ENCODE peak calls at places on chromosome 19, in eight cellular contexts. One of them, this sample, is unnamed.

GRCh38 chr19:7705387-7706187 is 3.7 kb upstream of the FCER2 start:
- DNase-seq in heart left ventricle: peak; percentile 42
- DNase-seq in esophagus squamous epithelium: no peak
- DNase-seq in CD8-positive, alpha-beta memory T cell: peak; percentile 50
- DNase-seq in AG04450: no peak
- DNase-seq in PC-3: no peak
- DNase-seq in aorta: no peak
- DNase-seq in neural progenitor cell: no peak
- DNase-seq in this sample: no peak

GRCh38 chr19:7348587-7349230 is at the start of gene ARHGEF18:
- DNase-seq in PC-3: no peak
- DNase-seq in CD8-positive, alpha-beta memory T cell: no peak
- DNase-seq in heart left ventricle: peak; percentile 30
- DNase-seq in aorta: peak; percentile 55
- DNase-seq in AG04450: no peak
- DNase-seq in neural progenitor cell: no peak
- DNase-seq in esophagus squamous epithelium: no peak
- DNase-seq in this sample: no peak

GRCh38 chr19:9128171-9128570 is 1.4 kb upstream of the OR7G3 start:
- DNase-seq in PC-3: peak; percentile 97
- DNase-seq in aorta: no peak
- DNase-seq in neural progenitor cell: no peak
- DNase-seq in esophagus squamous epithelium: no peak
- DNase-seq in CD8-positive, alpha-beta memory T cell: no peak
- DNase-seq in AG04450: no peak
- DNase-seq in heart left ventricle: no peak
- DNase-seq in this sample: no peak

GRCh38 chr19:10027158-10027997 is 14.1 kb downstream of the RDH8 start:
- DNase-seq in esophagus squamous epithelium: peak; percentile 23
- DNase-seq in neural progenitor cell: peak; percentile 97
- DNase-seq in aorta: peak; percentile 99
- DNase-seq in PC-3: peak; percentile 98
- DNase-seq in heart left ventricle: peak; percentile 96
- DNase-seq in AG04450: peak; percentile 82
- DNase-seq in CD8-positive, alpha-beta memory T cell: peak; percentile 70
- DNase-seq in this sample: peak; percentile 57

GRCh38 chr19:35901854-35902661 is at the start of gene HCST:
- DNase-seq in neural progenitor cell: no peak
- DNase-seq in PC-3: peak; percentile 9
- DNase-seq in esophagus squamous epithelium: no peak
- DNase-seq in heart left ventricle: no peak
- DNase-seq in AG04450: no peak
- DNase-seq in CD8-positive, alpha-beta memory T cell: peak; percentile 39
- DNase-seq in aorta: no peak
- DNase-seq in this sample: no peak

GRCh38 chr19:3095375-3096191 is 1.4 kb downstream of the GNA11 start:
- DNase-seq in AG04450: no peak
- DNase-seq in CD8-positive, alpha-beta memory T cell: peak; percentile 39
- DNase-seq in neural progenitor cell: peak; percentile 88
- DNase-seq in heart left ventricle: no peak
- DNase-seq in PC-3: peak; percentile 19
- DNase-seq in aorta: peak; percentile 77
- DNase-seq in esophagus squamous epithelium: no peak
- DNase-seq in this sample: no peak

GRCh38 chr19:49475191-49475932 is 1.3 kb downstream of the FLT3LG start:
- DNase-seq in heart left ventricle: no peak
- DNase-seq in neural progenitor cell: no peak
- DNase-seq in AG04450: no peak
- DNase-seq in esophagus squamous epithelium: no peak
- DNase-seq in PC-3: no peak
- DNase-seq in aorta: no peak
- DNase-seq in CD8-positive, alpha-beta memory T cell: no peak
- DNase-seq in this sample: no peak

GRCh38 chr19:2273356-2274184 is 8.4 kb downstream of the PEAK3 start:
- DNase-seq in AG04450: no peak
- DNase-seq in esophagus squamous epithelium: no peak
- DNase-seq in aorta: peak; percentile 93
- DNase-seq in PC-3: peak; percentile 66
- DNase-seq in neural progenitor cell: peak; percentile 95
- DNase-seq in CD8-positive, alpha-beta memory T cell: peak; percentile 75
- DNase-seq in heart left ventricle: peak; percentile 78
- DNase-seq in this sample: no peak

GRCh38 chr19:19361075-19361594 is 40.5 kb downstream of the MAU2 start:
- DNase-seq in CD8-positive, alpha-beta memory T cell: peak; percentile 50
- DNase-seq in PC-3: peak; percentile 87
- DNase-seq in AG04450: peak; percentile 58
- DNase-seq in aorta: peak; percentile 91
- DNase-seq in esophagus squamous epithelium: no peak
- DNase-seq in heart left ventricle: peak; percentile 76
- DNase-seq in neural progenitor cell: peak; percentile 85
- DNase-seq in this sample: peak; percentile 44

GRCh38 chr19:3370214-3370720 is 3.9 kb downstream of the NFIC start:
- DNase-seq in aorta: no peak
- DNase-seq in esophagus squamous epithelium: no peak
- DNase-seq in AG04450: no peak
- DNase-seq in heart left ventricle: no peak
- DNase-seq in CD8-positive, alpha-beta memory T cell: no peak
- DNase-seq in neural progenitor cell: no peak
- DNase-seq in PC-3: no peak
- DNase-seq in this sample: no peak

GRCh38 chr19:16585808-16586476 is 13.7 kb upstream of the SLC35E1 start:
- DNase-seq in AG04450: no peak
- DNase-seq in esophagus squamous epithelium: no peak
- DNase-seq in CD8-positive, alpha-beta memory T cell: no peak
- DNase-seq in aorta: no peak
- DNase-seq in PC-3: no peak
- DNase-seq in heart left ventricle: no peak
- DNase-seq in neural progenitor cell: no peak
- DNase-seq in this sample: no peak

GRCh38 chr19:18300930-18301717 is 19.7 kb upstream of the JUND start:
- DNase-seq in PC-3: peak; percentile 51
- DNase-seq in CD8-positive, alpha-beta memory T cell: no peak
- DNase-seq in aorta: peak; percentile 97
- DNase-seq in neural progenitor cell: no peak
- DNase-seq in esophagus squamous epithelium: no peak
- DNase-seq in AG04450: no peak
- DNase-seq in heart left ventricle: peak; percentile 95
- DNase-seq in this sample: no peak

GRCh38 chr19:18928018-18928805 is 8.7 kb downstream of the DDX49 start:
- DNase-seq in esophagus squamous epithelium: no peak
- DNase-seq in heart left ventricle: no peak
- DNase-seq in aorta: no peak
- DNase-seq in PC-3: no peak
- DNase-seq in neural progenitor cell: no peak
- DNase-seq in CD8-positive, alpha-beta memory T cell: no peak
- DNase-seq in AG04450: no peak
- DNase-seq in this sample: no peak

GRCh38 chr19:49860716-49861100 is 6.7 kb downstream of the PNKP start:
- DNase-seq in aorta: peak; percentile 62
- DNase-seq in CD8-positive, alpha-beta memory T cell: no peak
- DNase-seq in heart left ventricle: no peak
- DNase-seq in neural progenitor cell: no peak
- DNase-seq in PC-3: no peak
- DNase-seq in esophagus squamous epithelium: no peak
- DNase-seq in AG04450: no peak
- DNase-seq in this sample: no peak

GRCh38 chr19:9584073-9584833 is at the start of gene ZNF121:
- DNase-seq in CD8-positive, alpha-beta memory T cell: peak; percentile 69
- DNase-seq in aorta: peak; percentile 95
- DNase-seq in PC-3: peak; percentile 90
- DNase-seq in heart left ventricle: peak; percentile 87
- DNase-seq in neural progenitor cell: peak; percentile 93
- DNase-seq in esophagus squamous epithelium: no peak
- DNase-seq in AG04450: peak; percentile 34
- DNase-seq in this sample: peak; percentile 16

GRCh38 chr19:19379527-19379926 is 25.9 kb upstream of the GATAD2A start:
- DNase-seq in CD8-positive, alpha-beta memory T cell: no peak
- DNase-seq in heart left ventricle: no peak
- DNase-seq in PC-3: no peak
- DNase-seq in neural progenitor cell: no peak
- DNase-seq in esophagus squamous epithelium: no peak
- DNase-seq in aorta: no peak
- DNase-seq in AG04450: no peak
- DNase-seq in this sample: no peak

GRCh38 chr19:14015454-14016035 is 9.4 kb upstream of the RFX1 start:
- DNase-seq in PC-3: no peak
- DNase-seq in heart left ventricle: no peak
- DNase-seq in neural progenitor cell: no peak
- DNase-seq in esophagus squamous epithelium: no peak
- DNase-seq in aorta: no peak
- DNase-seq in CD8-positive, alpha-beta memory T cell: no peak
- DNase-seq in AG04450: no peak
- DNase-seq in this sample: no peak

GRCh38 chr19:7963566-7963965 is 20.1 kb upstream of the TIMM44 start:
- DNase-seq in PC-3: no peak
- DNase-seq in esophagus squamous epithelium: no peak
- DNase-seq in CD8-positive, alpha-beta memory T cell: no peak
- DNase-seq in heart left ventricle: no peak
- DNase-seq in AG04450: no peak
- DNase-seq in aorta: no peak
- DNase-seq in neural progenitor cell: no peak
- DNase-seq in this sample: no peak

GRCh38 chr19:31639306-31639705 is 290.1 kb upstream of the TSHZ3 start:
- DNase-seq in heart left ventricle: no peak
- DNase-seq in PC-3: no peak
- DNase-seq in neural progenitor cell: no peak
- DNase-seq in CD8-positive, alpha-beta memory T cell: no peak
- DNase-seq in aorta: no peak
- DNase-seq in esophagus squamous epithelium: no peak
- DNase-seq in AG04450: no peak
- DNase-seq in this sample: peak; percentile 31

GRCh38 chr19:45515081-45515624 is 7.9 kb downstream of the VASP start:
- DNase-seq in aorta: no peak
- DNase-seq in PC-3: no peak
- DNase-seq in heart left ventricle: peak; percentile 70
- DNase-seq in CD8-positive, alpha-beta memory T cell: no peak
- DNase-seq in neural progenitor cell: no peak
- DNase-seq in esophagus squamous epithelium: no peak
- DNase-seq in AG04450: no peak
- DNase-seq in this sample: no peak
- H3K4me3 ChIP-seq in aorta: no peak overlapping the region
- H3K4me3 ChIP-seq in PC-3: no peak overlapping the region
- H3K4me3 ChIP-seq in heart left ventricle: no peak overlapping the region
- H3K4me3 ChIP-seq in CD8-positive, alpha-beta memory T cell: peak overlapping the region; percentile 41
- H3K4me3 ChIP-seq in neural progenitor cell: no peak overlapping the region
- H3K4me3 ChIP-seq in esophagus squamous epithelium: no peak overlapping the region
- H3K4me3 ChIP-seq in AG04450: no peak overlapping the region
- H3K4me3 ChIP-seq in this sample: no peak overlapping the region

GRCh38 chr19:4977299-4978174 is 8.6 kb downstream of the KDM4B start:
- DNase-seq in AG04450: peak; percentile 88
- DNase-seq in PC-3: no peak
- DNase-seq in CD8-positive, alpha-beta memory T cell: no peak
- DNase-seq in esophagus squamous epithelium: no peak
- DNase-seq in heart left ventricle: peak; percentile 65
- DNase-seq in aorta: peak; percentile 78
- DNase-seq in neural progenitor cell: no peak
- DNase-seq in this sample: peak; percentile 51
- H3K4me3 ChIP-seq in AG04450: peak overlapping the region; percentile 34
- H3K4me3 ChIP-seq in PC-3: no peak overlapping the region
- H3K4me3 ChIP-seq in CD8-positive, alpha-beta memory T cell: no peak overlapping the region
- H3K4me3 ChIP-seq in esophagus squamous epithelium: peak overlapping the region; percentile 25
- H3K4me3 ChIP-seq in heart left ventricle: peak overlapping the region; percentile 19
- H3K4me3 ChIP-seq in aorta: no peak overlapping the region
- H3K4me3 ChIP-seq in neural progenitor cell: no peak overlapping the region
- H3K4me3 ChIP-seq in this sample: no peak overlapping the region

GRCh38 chr19:51457351-51458013 is 772 bp downstream of the SIGLEC8 start:
- DNase-seq in CD8-positive, alpha-beta memory T cell: no peak
- DNase-seq in neural progenitor cell: no peak
- DNase-seq in heart left ventricle: no peak
- DNase-seq in PC-3: no peak
- DNase-seq in esophagus squamous epithelium: no peak
- DNase-seq in aorta: no peak
- DNase-seq in AG04450: no peak
- DNase-seq in this sample: no peak
- H3K4me3 ChIP-seq in CD8-positive, alpha-beta memory T cell: no peak overlapping the region
- H3K4me3 ChIP-seq in neural progenitor cell: no peak overlapping the region
- H3K4me3 ChIP-seq in heart left ventricle: no peak overlapping the region
- H3K4me3 ChIP-seq in PC-3: no peak overlapping the region
- H3K4me3 ChIP-seq in esophagus squamous epithelium: no peak overlapping the region
- H3K4me3 ChIP-seq in aorta: no peak overlapping the region
- H3K4me3 ChIP-seq in AG04450: no peak overlapping the region
- H3K4me3 ChIP-seq in this sample: no peak overlapping the region

GRCh38 chr19:34667349-34668076 is 9.4 kb downstream of the SCGB2B2 start:
- DNase-seq in aorta: peak; percentile 51
- DNase-seq in PC-3: peak; percentile 4
- DNase-seq in heart left ventricle: no peak
- DNase-seq in esophagus squamous epithelium: no peak
- DNase-seq in AG04450: no peak
- DNase-seq in CD8-positive, alpha-beta memory T cell: no peak
- DNase-seq in neural progenitor cell: no peak
- DNase-seq in this sample: no peak

GRCh38 chr19:34669305-34669704 is 7.7 kb downstream of the SCGB2B2 start:
- DNase-seq in esophagus squamous epithelium: no peak
- DNase-seq in CD8-positive, alpha-beta memory T cell: no peak
- DNase-seq in AG04450: no peak
- DNase-seq in aorta: peak; percentile 37
- DNase-seq in neural progenitor cell: no peak
- DNase-seq in PC-3: no peak
- DNase-seq in heart left ventricle: no peak
- DNase-seq in this sample: no peak

GRCh38 chr19:34664870-34665269 is 12.1 kb downstream of the SCGB2B2 start:
- DNase-seq in neural progenitor cell: no peak
- DNase-seq in aorta: peak; percentile 71
- DNase-seq in heart left ventricle: no peak
- DNase-seq in esophagus squamous epithelium: no peak
- DNase-seq in PC-3: no peak
- DNase-seq in CD8-positive, alpha-beta memory T cell: no peak
- DNase-seq in AG04450: no peak
- DNase-seq in this sample: no peak

GRCh38 chr19:34666200-34666957 is 10.6 kb downstream of the SCGB2B2 start:
- DNase-seq in heart left ventricle: no peak
- DNase-seq in PC-3: no peak
- DNase-seq in AG04450: no peak
- DNase-seq in neural progenitor cell: no peak
- DNase-seq in aorta: peak; percentile 62
- DNase-seq in CD8-positive, alpha-beta memory T cell: no peak
- DNase-seq in esophagus squamous epithelium: no peak
- DNase-seq in this sample: no peak

GRCh38 chr19:34666958-34667265 is 10.0 kb downstream of the SCGB2B2 start:
- DNase-seq in heart left ventricle: no peak
- DNase-seq in neural progenitor cell: no peak
- DNase-seq in CD8-positive, alpha-beta memory T cell: no peak
- DNase-seq in aorta: peak; percentile 56
- DNase-seq in PC-3: no peak
- DNase-seq in esophagus squamous epithelium: no peak
- DNase-seq in AG04450: no peak
- DNase-seq in this sample: no peak
- H3K4me3 ChIP-seq in heart left ventricle: peak overlapping the region; percentile 49
- H3K4me3 ChIP-seq in neural progenitor cell: no peak overlapping the region
- H3K4me3 ChIP-seq in CD8-positive, alpha-beta memory T cell: no peak overlapping the region
- H3K4me3 ChIP-seq in aorta: no peak overlapping the region
- H3K4me3 ChIP-seq in PC-3: peak overlapping the region; percentile 55
- H3K4me3 ChIP-seq in esophagus squamous epithelium: peak overlapping the region; percentile 40
- H3K4me3 ChIP-seq in AG04450: no peak overlapping the region
- H3K4me3 ChIP-seq in this sample: no peak overlapping the region